ENCODE peak calls at places on chromosome 19, in four cellular contexts. C is CD4-positive, alpha-beta T cell; N is heart left ventricle; A is PC-3. O is an unnamed sample.

GRCh38 chr19:23345838-23346237 is 49.4 kb downstream of the ZNF91 start:
- DNase-seq in N (no peak), C (no peak), A (no peak), O (no peak)

GRCh38 chr19:13277104-13277809 is 127.0 kb downstream of the IER2 start:
- DNase-seq in N (no peak), C (peak), A (peak), O (peak)

GRCh38 chr19:9445037-9445436 is 9.7 kb upstream of the ZNF266 start:
- DNase-seq in C (no peak), N (no peak), A (no peak), O (no peak)

GRCh38 chr19:8697671-8698432 is 743 bp downstream of the ACTL9 start:
- DNase-seq in A (no peak), N (no peak), C (no peak), O (no peak)

GRCh38 chr19:7739801-7740659 is 7.3 kb downstream of the CD209 start:
- DNase-seq in N (no peak), A (no peak), C (no peak), O (no peak)

GRCh38 chr19:29537181-29537580 is 11.4 kb downstream of the VSTM2B start:
- DNase-seq in N (no peak), C (no peak), A (no peak), O (no peak)

GRCh38 chr19:29367701-29368306 is 154.9 kb upstream of the UQCRFS1 start:
- DNase-seq in A (no peak), C (no peak), N (no peak), O (no peak)

GRCh38 chr19:46373573-46374359 is 26.9 kb downstream of the PPP5C start:
- DNase-seq in N (peak), C (no peak), A (peak), O (peak)

GRCh38 chr19:7710616-7711015 is 8.7 kb upstream of the FCER2 start:
- DNase-seq in A (no peak), N (no peak), C (no peak), O (no peak)

DNA sequence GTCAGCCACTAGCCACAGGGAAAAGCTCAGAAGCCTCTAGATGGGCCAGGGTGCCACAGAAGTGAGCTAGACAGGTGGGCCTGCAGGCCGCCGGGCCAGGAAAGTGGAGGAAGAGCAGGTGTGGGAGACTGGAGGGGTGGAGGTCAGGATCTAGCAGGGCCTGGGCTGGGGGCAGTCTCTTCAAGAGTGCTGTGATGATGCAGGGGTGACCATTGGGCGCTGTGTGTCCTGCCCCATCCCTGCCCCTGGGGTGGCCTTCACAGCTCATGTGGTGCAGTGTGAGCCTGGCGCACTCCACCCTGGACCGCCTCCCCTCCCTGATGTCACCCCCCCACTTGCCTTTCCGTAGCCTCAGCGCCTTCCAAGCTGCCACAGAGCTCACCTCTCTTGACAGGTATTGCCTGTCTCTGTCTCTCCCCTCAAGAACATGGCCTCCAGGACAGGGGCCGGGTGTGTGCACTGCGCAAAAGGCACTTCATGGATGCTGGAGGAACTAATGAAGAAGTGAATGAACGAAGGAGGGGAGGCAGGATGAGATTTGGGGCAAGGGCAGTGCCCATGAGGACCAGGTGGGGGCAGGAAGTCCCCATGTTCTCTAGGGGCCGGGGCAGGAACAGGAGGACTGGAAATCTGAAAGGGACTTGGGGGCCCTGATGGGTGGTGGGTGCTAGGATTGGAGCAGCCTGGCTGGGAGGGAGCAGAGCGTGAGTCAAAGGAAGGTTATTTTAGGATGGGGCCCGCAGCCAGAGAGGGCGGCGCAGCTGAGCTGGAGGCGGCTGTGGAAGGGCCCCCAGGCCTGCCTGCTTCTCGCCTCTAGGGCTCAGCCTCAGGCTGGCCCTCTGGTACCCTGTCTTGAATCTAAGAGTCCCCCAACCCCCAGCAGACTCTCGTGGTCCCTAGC is 6.6 kb downstream of the SSBP4 start:
- DNase-seq in C (no peak), A (no peak), N (no peak), O (peak)
- TF ChIP-seq CTCF in C (no peak), A (peak), N (no peak), O (peak)

DNA sequence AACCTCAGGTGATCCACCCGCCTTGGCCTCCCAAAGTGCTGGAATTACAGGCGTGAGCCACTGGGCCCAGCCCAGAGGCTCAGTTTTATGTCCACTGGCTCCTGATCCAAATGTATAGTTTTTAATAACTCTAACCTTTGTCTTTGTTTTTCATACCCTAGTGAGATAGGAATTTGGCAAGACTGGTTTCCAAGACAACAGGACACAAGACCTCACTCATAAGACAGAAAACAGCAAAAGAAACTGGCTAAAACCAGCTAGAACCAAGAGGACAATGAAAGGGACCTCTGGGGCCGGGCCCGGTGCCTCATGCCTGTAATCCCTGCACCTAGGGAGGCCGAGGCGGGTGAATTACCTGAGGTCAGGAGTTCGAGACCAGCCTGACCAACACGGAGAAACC is 27.6 kb downstream of the CPT1C start:
- DNase-seq in A (no peak), N (no peak), C (no peak), O (peak)
- TF ChIP-seq CTCF in A (no peak), N (no peak), C (no peak), O (no peak)

GRCh38 chr19:33125929-33126388 is 6.0 kb upstream of the WDR88 start:
- DNase-seq in N (no peak), C (peak), A (peak), O (peak)
- TF ChIP-seq CTCF in N (peak), C (peak), A (peak), O (peak)

DNA sequence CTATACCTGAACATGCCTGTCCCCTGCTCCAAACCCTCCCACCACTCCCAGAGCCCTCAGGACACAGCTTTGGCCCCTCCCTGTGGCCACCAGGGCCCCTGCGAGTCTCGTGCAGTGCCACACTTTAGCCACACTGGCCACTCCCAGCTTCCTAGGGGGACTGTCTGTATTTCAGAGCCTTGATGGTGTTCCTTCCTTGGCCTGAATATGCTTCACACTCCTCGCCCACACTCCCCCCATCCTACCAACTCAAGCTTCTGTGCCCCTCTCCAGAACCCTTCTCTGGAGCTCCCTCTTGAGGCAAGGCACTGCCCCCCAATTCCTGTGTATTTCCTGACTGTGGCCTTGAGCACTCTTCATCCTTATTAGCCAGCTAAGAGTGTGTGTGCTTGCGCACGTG is 80.2 kb downstream of the DPF1 start:
- DNase-seq in C (no peak), N (no peak), A (no peak), O (no peak)
- TF ChIP-seq CTCF in C (no peak), N (no peak), A (peak), O (no peak)

GRCh38 chr19:5591476-5591875 is 23.7 kb upstream of the TINCR start:
- DNase-seq in A (no peak), C (no peak), N (no peak), O (no peak)
- TF ChIP-seq CTCF in A (no peak), C (no peak), N (no peak), O (no peak)

GRCh38 chr19:47507031-47507430 is 7.8 kb downstream of the NAPA start:
- DNase-seq in C (no peak), N (no peak), A (no peak), O (no peak)
- TF ChIP-seq CTCF in C (no peak), N (no peak), A (no peak), O (no peak)

GRCh38 chr19:19324059-19324755 is 3.6 kb downstream of the MAU2 start:
- DNase-seq in A (no peak), C (no peak), N (no peak), O (no peak)

GRCh38 chr19:19319725-19320361 is 466 bp downstream of the SUGP1 start:
- DNase-seq in C (no peak), A (no peak), N (no peak), O (no peak)

GRCh38 chr19:19321143-19321577 is 531 bp downstream of the MAU2 start:
- DNase-seq in C (no peak), A (peak), N (no peak), O (peak)

GRCh38 chr19:19316082-19316481 is 4.2 kb downstream of the SUGP1 start:
- DNase-seq in C (no peak), A (no peak), N (no peak), O (no peak)

DNA sequence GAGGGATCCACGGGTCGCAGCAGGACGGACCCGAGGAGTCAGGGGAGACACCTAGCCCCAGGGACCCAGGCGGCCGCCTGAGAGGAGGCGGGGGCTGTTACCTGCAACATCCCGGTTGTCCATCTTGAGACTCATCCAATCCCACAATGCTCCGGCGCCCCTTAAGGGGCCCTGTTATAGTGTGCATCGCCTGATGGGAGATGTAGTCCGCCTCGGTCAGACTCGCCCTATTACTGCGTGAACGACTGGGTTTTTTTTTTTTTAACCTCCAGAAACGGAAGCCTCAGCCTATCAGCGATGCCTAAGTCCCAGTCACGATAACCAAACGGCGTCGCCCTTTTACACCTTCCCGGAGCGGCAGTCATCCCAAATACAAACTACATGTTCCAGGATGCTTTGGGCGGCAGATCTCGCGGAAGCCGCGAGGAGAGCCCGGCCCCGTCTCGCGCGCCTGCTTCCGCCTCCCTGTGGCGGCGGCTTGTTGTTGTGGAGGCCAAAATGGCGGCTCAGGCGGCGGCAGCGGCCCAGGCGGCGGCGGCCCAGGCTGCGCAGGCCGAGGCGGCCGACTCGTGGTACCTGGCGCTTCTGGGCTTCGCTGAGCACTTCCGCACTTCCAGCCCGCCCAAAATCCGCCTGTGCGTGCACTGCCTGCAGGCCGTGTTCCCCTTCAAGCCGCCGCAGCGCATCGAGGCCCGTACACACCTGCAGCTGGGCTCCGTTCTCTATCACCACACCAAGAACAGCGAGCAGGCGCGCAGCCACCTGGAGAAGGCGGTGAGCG is at the start of the genes MAU2 and SUGP1:
- DNase-seq in A (peak), C (peak), N (peak), O (peak)
- TF ChIP-seq CTCF in A (no peak), C (peak), N (peak), O (peak)

DNA sequence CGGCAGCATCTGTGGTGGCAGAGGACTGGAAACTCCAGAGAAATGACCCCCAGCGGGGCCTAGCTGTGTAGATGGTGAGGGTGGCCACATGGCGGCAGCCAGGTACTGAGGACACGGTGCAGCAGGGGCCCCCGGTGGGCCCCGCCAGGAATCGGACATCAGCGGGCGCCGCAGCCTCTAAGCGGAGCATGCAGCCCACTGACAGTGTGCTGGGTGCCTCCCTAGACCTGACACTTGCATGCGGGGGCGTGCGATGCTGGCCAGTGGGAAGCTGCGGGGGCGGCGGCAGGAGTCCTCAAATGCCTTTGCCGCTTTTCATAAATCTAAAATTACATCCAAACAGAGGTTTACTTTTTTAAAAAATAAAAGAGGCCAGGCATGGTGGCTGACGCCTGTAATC is 16.1 kb downstream of the ADAT3 start:
- DNase-seq in N (no peak), A (no peak), C (no peak), O (no peak)
- TF ChIP-seq CTCF in N (no peak), A (no peak), C (no peak), O (no peak)

DNA sequence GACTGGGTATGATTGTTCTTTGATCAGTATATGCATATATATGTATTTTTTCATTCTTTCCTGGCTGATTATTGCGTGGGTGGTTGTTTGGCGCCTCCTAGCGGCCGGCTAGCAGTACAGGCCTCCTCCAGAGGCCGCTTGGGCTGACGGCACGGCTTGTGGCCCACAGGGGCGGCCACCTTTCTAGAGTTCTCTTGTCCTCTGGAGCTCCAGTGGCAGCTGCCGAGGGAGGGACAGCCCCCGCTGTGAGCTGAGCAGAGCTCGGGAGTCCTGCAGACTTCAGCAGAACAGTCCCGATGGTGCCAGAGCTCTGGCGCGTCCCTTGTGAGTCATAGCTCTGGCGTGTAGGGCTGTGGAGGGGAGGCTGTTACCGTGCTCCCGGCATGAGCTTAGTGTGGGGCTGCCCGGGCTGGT is 22.5 kb upstream of the ZNF429 start:
- DNase-seq in A (peak), N (peak), C (peak), O (peak)
- TF ChIP-seq CTCF in A (peak), N (peak), C (peak), O (peak)

GRCh38 chr19:34360354-34360909 is 4.6 kb upstream of the GPI start:
- DNase-seq in C (no peak), N (no peak), A (no peak), O (no peak)

GRCh38 chr19:34357431-34357830 is 7.6 kb upstream of the GPI start:
- DNase-seq in A (no peak), N (peak), C (no peak), O (no peak)

GRCh38 chr19:34356875-34357274 is 8.1 kb upstream of the GPI start:
- DNase-seq in A (no peak), C (no peak), N (peak), O (no peak)

GRCh38 chr19:34359954-34360315 is 5.1 kb upstream of the GPI start:
- DNase-seq in C (no peak), A (no peak), N (no peak), O (no peak)

DNA sequence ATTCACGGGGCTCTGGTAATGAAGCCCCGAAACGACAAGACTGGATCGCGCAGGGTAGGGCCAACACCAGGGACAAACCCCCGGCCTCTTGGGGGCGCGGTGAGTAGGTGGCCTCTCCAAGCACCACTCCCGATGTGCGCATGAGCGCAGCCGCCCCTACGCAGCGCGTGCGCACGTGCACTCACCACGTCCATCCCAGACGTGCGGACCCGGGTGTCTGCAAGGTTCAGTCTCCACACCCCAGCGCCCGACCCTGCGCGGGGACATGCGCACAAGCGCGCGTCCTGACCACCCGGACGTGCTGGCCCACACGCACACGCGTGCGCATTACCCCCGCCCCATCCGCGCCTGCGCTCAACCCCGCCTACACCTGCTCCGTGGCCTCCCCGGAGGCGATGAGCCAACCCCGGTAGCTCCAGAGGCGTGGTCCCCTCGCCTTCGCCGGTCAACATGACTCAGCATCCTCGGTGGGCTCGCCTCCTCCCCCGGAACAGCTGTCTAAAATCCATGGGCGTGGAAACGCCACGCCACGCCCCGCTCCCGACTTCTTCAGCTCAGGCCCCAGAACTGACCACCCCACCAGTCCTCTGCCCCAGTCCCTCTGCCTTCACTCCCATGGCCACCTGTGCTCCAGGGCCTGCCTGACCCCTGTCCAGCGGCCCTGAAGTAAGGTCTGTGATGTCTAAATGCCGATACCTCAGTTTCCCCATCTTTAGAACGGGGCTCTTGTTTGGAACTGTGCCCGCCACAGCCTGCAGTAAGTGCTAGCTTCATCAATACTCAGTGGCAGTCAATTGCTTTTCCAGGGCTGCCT is 5.6 kb upstream of the GPI start:
- DNase-seq in N (peak), C (peak), A (peak), O (peak)
- TF ChIP-seq CTCF in N (peak), C (peak), A (peak), O (peak)